ENCODE peak calls at places on chromosomes 4 and X, in six cellular contexts. I, Z, V, R, N and E are unnamed samples.

GRCh38 chr4:4801013-4801412 is 58.5 kb upstream of the MSX1 start:
- DNase-seq in I (no peak), Z (no peak), V (no peak), R (peak), N (no peak), E (no peak)

GRCh38 chr4:48173055-48173991 is 39.3 kb upstream of the TXK start:
- DNase-seq in I (no peak), Z (no peak), V (peak), R (peak), N (no peak), E (peak)

GRCh38 chrX:153946910-153947769 is 2.7 kb upstream of the RENBP start:
- DNase-seq in I (peak), Z (no peak), V (peak), R (peak), N (no peak), E (peak)

GRCh38 chr4:38314663-38315062 is 349.3 kb upstream of the KLF3 start:
- DNase-seq in I (no peak), Z (no peak), V (no peak), R (no peak), N (no peak), E (peak)

GRCh38 chrX:121894756-121895155 is 847.3 kb downstream of the GLUD2 start:
- DNase-seq in I (no peak), Z (no peak), V (no peak), R (no peak), N (no peak), E (no peak)

GRCh38 chrX:81301877-81302276 is 100.0 kb downstream of the SH3BGRL start:
- DNase-seq in I (no peak), Z (no peak), V (no peak), R (peak), N (no peak), E (peak)

GRCh38 chr4:157048248-157048647 is 27.7 kb upstream of the GLRB start:
- DNase-seq in I (no peak), Z (no peak), V (no peak), R (peak), N (peak), E (no peak)

GRCh38 chrX:136954930-136955329 is 74.4 kb upstream of the RBMX start:
- DNase-seq in I (no peak), Z (peak), V (no peak), R (peak), N (no peak), E (peak)

GRCh38 chrX:140836874-140837273 is 127.3 kb downstream of the LINC00632 start:
- DNase-seq in I (no peak), Z (no peak), V (no peak), R (no peak), N (no peak), E (no peak)

GRCh38 chr4:94540476-94540875 is 88.7 kb downstream of the PDLIM5 start:
- DNase-seq in I (no peak), Z (no peak), V (no peak), R (no peak), N (no peak), E (peak)

GRCh38 chrX:49171752-49172279 is at the start of gene PLP2:
- DNase-seq in I (peak), Z (no peak), V (no peak), R (peak), N (no peak), E (peak)

GRCh38 chr4:152956650-152957436 is 20.7 kb downstream of the FHDC1 start:
- DNase-seq in I (no peak), Z (no peak), V (no peak), R (peak), N (no peak), E (peak)

GRCh38 chrX:18098704-18099103 is 122.0 kb downstream of the BEND2 start:
- DNase-seq in I (no peak), Z (no peak), V (no peak), R (no peak), N (no peak), E (no peak)

GRCh38 chrX:134654398-134655012 is 3.8 kb downstream of the PLAC1 start:
- DNase-seq in I (no peak), Z (no peak), V (no peak), R (no peak), N (no peak), E (no peak)
- TF ChIP-seq CTCF in I (no peak), Z (no peak), V (no peak), R (no peak), N (no peak), E (no peak)

GRCh38 chrX:130179579-130180215 is 7.9 kb downstream of the RAB33A start:
- DNase-seq in I (no peak), Z (no peak), V (no peak), R (peak), N (no peak), E (no peak)

GRCh38 chrX:130176354-130176776 is 4.6 kb downstream of the RAB33A start:
- DNase-seq in I (no peak), Z (no peak), V (no peak), R (no peak), N (no peak), E (peak)

GRCh38 chrX:130179170-130179569 is 7.4 kb downstream of the RAB33A start:
- DNase-seq in I (no peak), Z (no peak), V (no peak), R (no peak), N (no peak), E (no peak)

GRCh38 chrX:130174937-130175336 is 3.2 kb downstream of the RAB33A start:
- DNase-seq in I (no peak), Z (no peak), V (no peak), R (no peak), N (no peak), E (no peak)

GRCh38 chrX:130176942-130177341 is 5.2 kb downstream of the RAB33A start:
- DNase-seq in I (no peak), Z (no peak), V (no peak), R (no peak), N (no peak), E (no peak)
- H3K4me3 ChIP-seq in I (no peak), Z (no peak), V (no peak), R (no peak), N (no peak), E (no peak)

GRCh38 chrX:132489256-132490085 is 633 bp upstream of the MBNL3 start:
- DNase-seq in I (peak), Z (no peak), V (no peak), R (peak), N (no peak), E (peak)
- TF ChIP-seq CTCF in I (no peak), Z (no peak), V (no peak), R (no peak), N (no peak), E (peak)

GRCh38 chrX:42739258-42739657 is 38.7 kb downstream of the PPP1R2C start:
- DNase-seq in I (no peak), Z (no peak), V (no peak), R (peak), N (no peak), E (no peak)
- H3K4me3 ChIP-seq in I (no peak), Z (no peak), V (no peak), R (no peak), N (no peak), E (no peak)

GRCh38 chrX:30307466-30307865 is 1.7 kb downstream of the NR0B1 start:
- DNase-seq in I (no peak), Z (no peak), V (no peak), R (no peak), N (no peak), E (no peak)

GRCh38 chrX:30310429-30311206 is 1.4 kb upstream of the NR0B1 start:
- DNase-seq in I (no peak), Z (no peak), V (no peak), R (no peak), N (no peak), E (no peak)

GRCh38 chrX:30304866-30305265 is 4.3 kb downstream of the NR0B1 start:
- DNase-seq in I (no peak), Z (no peak), V (no peak), R (no peak), N (no peak), E (peak)

GRCh38 chrX:30309139-30309571 is at the start of gene NR0B1:
- DNase-seq in I (peak), Z (no peak), V (peak), R (no peak), N (no peak), E (no peak)

DNA sequence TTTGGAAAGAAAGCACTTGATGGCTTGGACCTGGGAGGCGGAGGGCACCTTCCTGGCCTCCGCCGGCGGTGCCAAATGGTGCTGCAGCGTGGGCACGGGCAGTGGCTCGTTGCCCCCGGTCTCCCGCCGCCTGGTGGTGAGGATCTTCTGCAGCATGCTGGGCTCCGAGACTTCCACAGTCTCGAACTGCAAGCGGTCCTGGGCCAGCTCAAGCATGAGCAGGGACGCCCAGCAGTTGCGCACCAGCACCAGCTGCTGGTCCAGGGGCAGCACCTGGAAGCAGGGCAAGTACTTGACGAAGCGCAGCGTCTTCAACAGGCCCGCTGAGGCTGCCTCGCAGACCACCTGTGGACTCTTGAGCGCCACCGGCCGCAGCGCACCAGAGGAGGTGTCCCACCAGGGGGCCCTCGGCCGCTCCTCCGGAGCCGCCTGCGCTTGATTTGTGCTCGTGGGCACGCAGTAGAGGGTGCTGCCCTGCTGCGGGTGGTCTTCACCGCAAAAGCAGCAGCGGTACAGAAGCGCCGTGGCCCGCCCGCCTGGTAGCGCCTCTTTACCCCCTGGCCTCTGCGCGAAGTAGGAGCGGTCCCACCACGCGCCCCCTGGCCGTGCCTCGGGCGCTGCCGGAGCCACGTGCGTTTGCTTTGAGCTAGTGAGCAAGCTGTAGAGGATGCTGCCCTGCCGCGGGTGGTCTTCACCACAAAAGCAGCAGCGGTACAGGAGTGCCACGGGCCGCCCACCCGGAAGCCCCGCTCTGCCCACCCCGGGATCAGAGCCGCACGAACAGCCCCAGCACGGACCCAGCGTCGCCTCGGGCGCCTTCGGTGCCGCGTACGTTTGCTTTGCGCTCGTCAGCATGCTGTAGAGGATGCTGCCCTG is 689 bp downstream of the NR0B1 start:
- DNase-seq in I (peak), Z (no peak), V (peak), R (peak), N (no peak), E (no peak)
- TF ChIP-seq CTCF in I (peak), Z (no peak), V (peak), R (peak), N (no peak), E (peak)

DNA sequence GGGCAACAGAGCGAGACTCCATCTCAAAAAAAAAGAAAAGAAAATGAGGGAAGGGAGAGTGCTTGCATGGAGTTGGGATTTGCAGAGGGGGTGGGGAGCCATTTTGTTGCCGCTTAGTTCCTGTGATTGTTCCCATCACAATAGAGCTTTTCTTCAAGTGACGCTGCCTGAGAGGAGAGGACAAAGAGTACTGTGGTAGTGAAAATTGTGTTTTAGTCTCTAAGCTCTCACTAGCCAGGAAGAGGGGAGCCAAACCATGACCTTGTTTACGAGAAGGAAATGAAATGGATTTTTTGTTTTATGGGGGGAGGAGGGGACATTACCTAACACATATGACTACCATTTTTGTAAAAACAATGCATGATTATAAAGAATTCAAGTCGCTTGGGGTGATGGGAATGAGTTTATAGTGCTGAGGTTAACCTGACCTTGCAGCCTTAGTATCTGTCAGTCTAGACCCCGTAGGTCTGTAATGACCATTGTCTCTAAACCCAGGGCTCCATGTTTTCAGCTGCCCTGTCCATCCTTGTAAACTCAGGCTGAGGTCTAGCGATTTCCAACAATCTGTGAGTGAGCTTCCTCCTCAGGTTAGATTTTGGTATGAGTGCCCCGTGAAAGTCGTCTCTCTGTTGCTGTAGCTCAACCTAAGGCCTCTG is 18.8 kb downstream of the SRD5A3 start:
- DNase-seq in I (no peak), Z (no peak), V (no peak), R (no peak), N (no peak), E (no peak)
- H3K4me3 ChIP-seq in I (no peak), Z (no peak), V (no peak), R (no peak), N (no peak), E (no peak)

DNA sequence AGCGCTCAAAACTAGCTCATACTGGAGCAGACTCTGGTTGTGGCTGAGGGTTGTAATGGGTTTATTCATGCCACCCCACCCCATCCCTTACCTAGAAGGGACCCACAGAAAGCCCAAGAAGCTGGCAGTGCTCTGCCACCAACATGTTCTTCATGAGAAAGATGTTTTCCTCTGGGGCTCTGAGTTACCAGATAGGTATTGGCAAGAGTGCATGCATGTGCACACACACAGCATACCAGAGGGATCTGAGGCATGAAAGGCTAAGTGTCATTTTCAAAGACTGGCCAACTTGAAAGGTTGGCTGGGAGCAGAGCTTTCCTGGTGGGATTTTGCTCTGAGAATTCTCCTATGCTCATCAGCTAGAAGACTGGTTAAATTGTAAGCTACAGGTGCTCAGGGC is 65.2 kb downstream of the PHOX2B start:
- DNase-seq in I (no peak), Z (no peak), V (no peak), R (peak), N (no peak), E (no peak)
- TF ChIP-seq CTCF in I (no peak), Z (no peak), V (no peak), R (no peak), N (no peak), E (no peak)